ENCODE peak calls at places on chromosomes 13 and 19, in five cellular contexts. One of them, this sample, is unnamed.

GRCh38 chr19:55676384-55676783 is 1.4 kb downstream of the EPN1 start:
- DNase-seq in H9: no peak
- DNase-seq in IMR-90: peak; percentile 13
- DNase-seq in mesendoderm: no peak
- DNase-seq in trophoblast cell: no peak
- DNase-seq in this sample: no peak

GRCh38 chr13:98377635-98378378 is 199.1 kb downstream of the STK24 start:
- DNase-seq in trophoblast cell: no peak
- DNase-seq in mesendoderm: no peak
- DNase-seq in IMR-90: no peak
- DNase-seq in H9: no peak
- DNase-seq in this sample: no peak

GRCh38 chr19:1956868-1957492 is 16.0 kb downstream of the CSNK1G2 start:
- DNase-seq in trophoblast cell: no peak
- DNase-seq in mesendoderm: peak; percentile 37
- DNase-seq in IMR-90: no peak
- DNase-seq in H9: peak; percentile 72
- DNase-seq in this sample: no peak

GRCh38 chr13:70817571-70817970 is 709.3 kb upstream of the KLHL1 start:
- DNase-seq in IMR-90: peak; percentile 41
- DNase-seq in mesendoderm: no peak
- DNase-seq in H9: no peak
- DNase-seq in trophoblast cell: no peak
- DNase-seq in this sample: no peak

GRCh38 chr13:41352935-41353801 is 42.1 kb downstream of the NAA16 start:
- DNase-seq in mesendoderm: peak; percentile 79
- DNase-seq in IMR-90: peak; percentile 59
- DNase-seq in trophoblast cell: peak; percentile 88
- DNase-seq in H9: peak; percentile 47
- DNase-seq in this sample: peak; percentile 38

GRCh38 chr13:45162194-45162593 is 38.7 kb downstream of the KCTD4 start:
- DNase-seq in trophoblast cell: no peak
- DNase-seq in H9: no peak
- DNase-seq in IMR-90: peak; percentile 44
- DNase-seq in mesendoderm: no peak
- DNase-seq in this sample: no peak

GRCh38 chr19:45667620-45668341 is at the start of gene GIPR:
- DNase-seq in IMR-90: peak; percentile 38
- DNase-seq in mesendoderm: peak; percentile 85
- DNase-seq in H9: peak; percentile 83
- DNase-seq in trophoblast cell: peak; percentile 86
- DNase-seq in this sample: no peak

GRCh38 chr13:99916366-99917103 is 55.0 kb downstream of the ZIC5 start:
- DNase-seq in IMR-90: peak; percentile 71
- DNase-seq in mesendoderm: peak; percentile 84
- DNase-seq in H9: no peak
- DNase-seq in trophoblast cell: peak; percentile 33
- DNase-seq in this sample: no peak

GRCh38 chr19:4539697-4540581 is at the start of gene LRG1:
- DNase-seq in IMR-90: no peak
- DNase-seq in mesendoderm: peak; percentile 25
- DNase-seq in H9: no peak
- DNase-seq in trophoblast cell: peak; percentile 54
- DNase-seq in this sample: no peak

GRCh38 chr19:41263042-41263849 is 926 bp upstream of the HNRNPUL1 start:
- DNase-seq in mesendoderm: peak; percentile 69
- DNase-seq in H9: peak; percentile 44
- DNase-seq in IMR-90: peak; percentile 96
- DNase-seq in trophoblast cell: peak; percentile 68
- DNase-seq in this sample: no peak

GRCh38 chr19:41261474-41262190 is 2.5 kb upstream of the HNRNPUL1 start:
- DNase-seq in mesendoderm: no peak
- DNase-seq in IMR-90: no peak
- DNase-seq in H9: no peak
- DNase-seq in trophoblast cell: no peak
- DNase-seq in this sample: no peak

GRCh38 chr19:41265376-41266153 is 1.4 kb downstream of the HNRNPUL1 start:
- DNase-seq in mesendoderm: peak; percentile 51
- DNase-seq in trophoblast cell: no peak
- DNase-seq in IMR-90: peak; percentile 37
- DNase-seq in H9: no peak
- DNase-seq in this sample: no peak

GRCh38 chr19:41264581-41265375 is 606 bp downstream of the HNRNPUL1 start:
- DNase-seq in mesendoderm: peak; percentile 71
- DNase-seq in H9: peak; percentile 46
- DNase-seq in IMR-90: peak; percentile 34
- DNase-seq in trophoblast cell: no peak
- DNase-seq in this sample: no peak

DNA sequence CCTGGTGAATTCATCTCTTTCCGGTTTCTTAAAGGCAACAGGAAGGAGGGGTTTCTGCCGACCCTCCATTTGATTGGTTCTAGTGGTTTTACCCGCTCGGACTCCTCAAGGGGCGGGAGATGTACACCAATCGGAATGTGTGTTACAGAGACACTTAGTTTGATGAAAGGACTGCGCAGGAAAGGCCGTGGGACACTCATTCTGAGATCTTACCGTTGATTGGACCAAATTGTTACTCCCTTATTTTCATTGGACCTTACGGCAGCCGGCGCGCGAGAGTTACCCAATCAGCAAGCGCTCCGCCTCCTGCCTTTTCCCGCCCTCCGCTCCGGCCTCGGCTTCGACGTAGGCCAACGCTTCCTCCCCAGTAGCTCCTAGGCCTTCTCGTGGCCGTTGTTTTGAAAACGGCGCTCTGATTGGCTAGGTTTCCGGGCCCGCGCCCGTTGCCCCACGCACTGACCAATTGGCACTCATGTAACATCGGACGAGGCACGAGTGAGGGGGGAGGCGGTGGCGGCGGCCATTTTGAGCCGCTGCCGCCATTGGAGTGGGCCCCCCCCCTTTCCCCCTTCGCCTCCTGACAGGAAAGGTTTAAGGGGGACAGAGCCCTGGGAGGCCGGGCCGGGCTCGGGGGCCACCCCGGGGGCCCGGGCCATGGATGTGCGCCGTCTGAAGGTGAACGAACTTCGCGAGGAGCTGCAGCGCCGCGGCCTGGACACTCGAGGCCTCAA is at the start of gene HNRNPUL1:
- DNase-seq in H9: peak; percentile 99
- DNase-seq in IMR-90: peak; percentile 100
- DNase-seq in mesendoderm: peak; percentile 100
- DNase-seq in trophoblast cell: peak; percentile 100
- DNase-seq in this sample: peak; percentile 100
- H3K23ac ChIP-seq in H9: no peak within 1 kb of the TSS
- H3K23ac ChIP-seq in IMR-90: peak within 1 kb of the TSS; percentile 76
- H3K23ac ChIP-seq in mesendoderm: peak within 1 kb of the TSS; percentile 1
- H3K23ac ChIP-seq in trophoblast cell: no peak within 1 kb of the TSS
- H3K23ac ChIP-seq in this sample: peak within 1 kb of the TSS; percentile 89

GRCh38 chr13:71864981-71865857 is 1.8 kb downstream of the DACH1 start:
- DNase-seq in H9: peak; percentile 41
- DNase-seq in IMR-90: no peak
- DNase-seq in mesendoderm: peak; percentile 12
- DNase-seq in trophoblast cell: no peak
- DNase-seq in this sample: no peak
- H3K23ac ChIP-seq in H9: no peak overlapping the region
- H3K23ac ChIP-seq in IMR-90: no peak overlapping the region
- H3K23ac ChIP-seq in mesendoderm: no peak overlapping the region
- H3K23ac ChIP-seq in trophoblast cell: no peak overlapping the region
- H3K23ac ChIP-seq in this sample: peak overlapping the region; percentile 89

GRCh38 chr13:26921918-26922317 is 161.3 kb upstream of the GPR12 start:
- DNase-seq in mesendoderm: no peak
- DNase-seq in trophoblast cell: no peak
- DNase-seq in IMR-90: no peak
- DNase-seq in H9: no peak
- DNase-seq in this sample: no peak
- H3K23ac ChIP-seq in mesendoderm: no peak overlapping the region
- H3K23ac ChIP-seq in trophoblast cell: no peak overlapping the region
- H3K23ac ChIP-seq in IMR-90: no peak overlapping the region
- H3K23ac ChIP-seq in H9: no peak overlapping the region
- H3K23ac ChIP-seq in this sample: no peak overlapping the region

DNA sequence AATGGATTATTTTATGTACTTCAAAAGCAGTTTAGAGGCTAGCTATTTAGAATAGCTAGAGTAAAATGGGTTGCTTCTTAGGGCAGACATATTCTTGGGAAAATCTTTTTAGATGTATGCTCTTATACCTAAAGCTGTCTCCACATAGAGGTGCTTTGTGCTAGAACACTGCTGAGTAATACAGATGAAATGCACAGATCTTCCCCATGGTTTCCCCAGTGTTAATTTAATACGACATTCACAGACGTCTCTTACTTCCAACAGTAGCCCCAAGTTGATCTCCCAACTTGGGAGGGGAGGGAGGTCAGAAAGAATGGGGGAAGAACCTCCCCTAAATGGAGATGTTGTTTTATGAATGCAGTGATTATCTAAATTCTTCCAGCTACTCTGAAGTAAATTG is 16.9 kb downstream of the NALCN start:
- DNase-seq in mesendoderm: no peak
- DNase-seq in IMR-90: peak; percentile 34
- DNase-seq in trophoblast cell: no peak
- DNase-seq in H9: no peak
- DNase-seq in this sample: no peak
- H3K23ac ChIP-seq in mesendoderm: no peak overlapping the region
- H3K23ac ChIP-seq in IMR-90: no peak overlapping the region
- H3K23ac ChIP-seq in trophoblast cell: no peak overlapping the region
- H3K23ac ChIP-seq in H9: no peak overlapping the region
- H3K23ac ChIP-seq in this sample: no peak overlapping the region

GRCh38 chr19:36745870-36746269 is 26.7 kb downstream of the ZNF850 start:
- DNase-seq in IMR-90: no peak
- DNase-seq in mesendoderm: peak; percentile 50
- DNase-seq in H9: no peak
- DNase-seq in trophoblast cell: peak; percentile 46
- DNase-seq in this sample: no peak

GRCh38 chr19:36750066-36750691 is 22.4 kb downstream of the ZNF850 start:
- DNase-seq in mesendoderm: peak; percentile 20
- DNase-seq in trophoblast cell: no peak
- DNase-seq in H9: no peak
- DNase-seq in IMR-90: no peak
- DNase-seq in this sample: no peak

GRCh38 chr19:36747750-36748149 is 24.9 kb downstream of the ZNF850 start:
- DNase-seq in trophoblast cell: no peak
- DNase-seq in H9: no peak
- DNase-seq in mesendoderm: peak; percentile 25
- DNase-seq in IMR-90: no peak
- DNase-seq in this sample: no peak

DNA sequence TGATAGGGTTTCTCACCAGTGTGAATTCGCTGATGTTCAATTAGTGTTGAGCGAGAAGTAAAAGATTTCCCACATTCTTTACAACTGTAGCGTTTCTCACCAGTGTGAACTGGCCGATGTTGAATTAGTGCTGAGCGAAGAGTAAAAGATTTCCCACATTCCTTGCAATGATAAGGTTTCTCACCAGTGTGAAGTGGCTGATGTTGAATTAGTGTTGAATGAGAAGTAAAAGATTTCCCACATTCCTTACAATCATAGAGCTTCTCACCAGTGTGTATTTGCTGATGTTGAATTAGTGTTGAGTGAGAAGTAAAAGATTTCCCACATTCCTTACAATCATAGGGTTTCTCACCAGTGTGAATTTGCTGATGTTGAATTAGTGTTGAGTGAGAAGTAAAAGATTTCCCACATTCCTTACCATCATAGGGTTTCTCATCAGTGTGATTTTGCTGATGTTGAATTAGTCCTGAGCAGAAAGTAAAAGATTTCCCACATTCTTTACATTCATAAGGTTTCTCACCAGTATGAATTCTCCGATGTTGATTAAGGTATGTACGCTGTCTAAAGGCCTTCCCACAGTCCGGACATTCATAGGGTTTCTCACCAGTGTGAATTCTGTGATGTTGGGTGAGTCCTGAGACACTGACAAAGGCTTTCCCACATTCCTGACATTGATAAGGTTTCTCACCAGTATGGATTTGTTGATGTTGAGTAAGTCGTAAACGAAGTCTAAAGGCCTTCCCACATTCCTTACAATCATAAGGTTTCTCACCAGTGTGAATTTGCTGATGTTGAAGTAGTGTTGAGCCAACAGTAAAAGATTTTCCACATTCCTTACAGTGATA is 24.0 kb downstream of the ZNF850 start:
- DNase-seq in mesendoderm: peak; percentile 47
- DNase-seq in IMR-90: no peak
- DNase-seq in H9: no peak
- DNase-seq in trophoblast cell: no peak
- DNase-seq in this sample: no peak
- H3K23ac ChIP-seq in mesendoderm: no peak overlapping the region
- H3K23ac ChIP-seq in IMR-90: no peak overlapping the region
- H3K23ac ChIP-seq in H9: no peak overlapping the region
- H3K23ac ChIP-seq in trophoblast cell: no peak overlapping the region
- H3K23ac ChIP-seq in this sample: no peak overlapping the region

GRCh38 chr19:30369833-30370232 is 2.4 kb upstream of the ZNF536 start:
- DNase-seq in H9: no peak
- DNase-seq in trophoblast cell: no peak
- DNase-seq in IMR-90: no peak
- DNase-seq in mesendoderm: no peak
- DNase-seq in this sample: no peak
- H3K23ac ChIP-seq in H9: no peak overlapping the region
- H3K23ac ChIP-seq in trophoblast cell: no peak overlapping the region
- H3K23ac ChIP-seq in IMR-90: no peak overlapping the region
- H3K23ac ChIP-seq in mesendoderm: no peak overlapping the region
- H3K23ac ChIP-seq in this sample: no peak overlapping the region

DNA sequence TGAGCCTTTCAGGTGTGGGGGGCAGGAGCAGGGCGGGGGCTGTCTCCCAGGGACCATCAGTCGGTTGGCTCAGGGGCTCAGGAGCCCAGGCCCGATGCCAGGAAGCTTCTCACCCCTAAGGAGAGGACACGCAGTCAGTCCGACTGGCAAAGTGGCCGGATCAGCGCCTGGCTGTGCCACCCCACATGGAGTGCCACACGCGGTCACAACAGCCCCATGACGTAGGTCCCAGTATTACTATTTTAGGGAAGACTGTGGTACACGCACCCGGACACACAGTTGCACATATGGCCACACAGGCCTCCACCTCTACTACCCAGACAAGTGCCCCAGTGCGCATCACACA is 29.3 kb upstream of the GRTP1 start:
- DNase-seq in IMR-90: no peak
- DNase-seq in trophoblast cell: no peak
- DNase-seq in H9: no peak
- DNase-seq in mesendoderm: no peak
- DNase-seq in this sample: no peak
- H3K23ac ChIP-seq in IMR-90: peak overlapping the region; percentile 72
- H3K23ac ChIP-seq in trophoblast cell: no peak overlapping the region
- H3K23ac ChIP-seq in H9: no peak overlapping the region
- H3K23ac ChIP-seq in mesendoderm: peak overlapping the region; percentile 66
- H3K23ac ChIP-seq in this sample: peak overlapping the region; percentile 0

This sample was measured in neuronal stem cell.